ENCODE peak calls at places on chromosomes 2 and 18, in seven cellular contexts. M is H54; L is kidney tubule cell; D is HS-27A; A is effector memory CD4-positive, alpha-beta T cell; C is AG08396; R is NB4. I is an unnamed sample.

GRCh38 chr2:218082586-218083351 is 13.7 kb downstream of the RUFY4 start:
- DNase-seq in M (no peak), L (no peak), D (no peak), A (no peak), C (no peak), R (no peak), I (no peak)

GRCh38 chr2:16546128-16546754 is 119.4 kb downstream of the CYRIA start:
- DNase-seq in M (no peak), L (peak; percentile 59), D (no peak), A (no peak), C (no peak), R (peak; percentile 58), I (no peak)

GRCh38 chr2:40450066-40450841 is 1.6 kb downstream of the SLC8A1 start:
- DNase-seq in M (no peak), L (peak; percentile 43), D (no peak), A (no peak), C (no peak), R (peak; percentile 54), I (peak; percentile 39)

GRCh38 chr2:222899413-222900181 is 38.8 kb downstream of the ACSL3 start:
- DNase-seq in M (no peak), L (no peak), D (no peak), A (no peak), C (no peak), R (no peak), I (no peak)

GRCh38 chr2:32377928-32378327 is 21.1 kb downstream of the BIRC6 start:
- DNase-seq in M (no peak), L (no peak), D (no peak), A (no peak), C (no peak), R (no peak), I (no peak)

GRCh38 chr2:64876137-64876647 is 113.0 kb upstream of the SLC1A4 start:
- DNase-seq in M (peak; percentile 72), L (peak; percentile 88), D (peak; percentile 66), A (no peak), C (peak; percentile 59), R (no peak), I (no peak)

GRCh38 chr2:235384624-235385023 is 109.2 kb upstream of the AGAP1 start:
- DNase-seq in M (no peak), L (no peak), D (no peak), A (no peak), C (no peak), R (no peak), I (no peak)

GRCh38 chr2:111930875-111931274 is 32.5 kb downstream of the MERTK start:
- DNase-seq in M (peak; percentile 19), L (peak; percentile 85), D (no peak), A (no peak), C (peak; percentile 21), R (no peak), I (no peak)

GRCh38 chr2:71852141-71852711 is 295.4 kb downstream of the CYP26B1 start:
- DNase-seq in M (no peak), L (no peak), D (no peak), A (no peak), C (no peak), R (no peak), I (peak; percentile 34)

GRCh38 chr2:9273496-9273895 is 66.9 kb downstream of the ASAP2 start:
- DNase-seq in M (no peak), L (no peak), D (no peak), A (no peak), C (no peak), R (peak; percentile 45), I (no peak)

GRCh38 chr18:45652703-45653490 is 37.6 kb downstream of the SLC14A2 start:
- DNase-seq in M (no peak), L (peak; percentile 94), D (no peak), A (no peak), C (no peak), R (no peak), I (no peak)

GRCh38 chr2:127525692-127526141 is 572 bp downstream of the IWS1 start:
- DNase-seq in M (no peak), L (peak; percentile 53), D (peak; percentile 42), A (no peak), C (peak; percentile 50), R (peak; percentile 76), I (no peak)

GRCh38 chr2:238280083-238280816 is 8.2 kb downstream of the PER2 start:
- DNase-seq in M (no peak), L (no peak), D (no peak), A (no peak), C (no peak), R (no peak), I (no peak)

GRCh38 chr2:200369886-200370285 is 63.4 kb downstream of the SPATS2L start:
- DNase-seq in M (no peak), L (peak; percentile 61), D (no peak), A (no peak), C (no peak), R (no peak), I (no peak)